ENCODE peak calls at places on chromosomes 4 and X, in eight cellular contexts. E is NCI-H774, O is left ventricle myocardium inferior, U is cerebellum, D is lower leg skin, Z is glutamatergic neuron, G is MM.1S, W is germinal center. T is an unnamed sample.

GRCh38 chrX:134821370-134821769 is 163.1 kb upstream of the PLAC1 start:
- DNase-seq in E (no peak), O (peak), U (no peak), D (no peak), Z (no peak), G (peak), W (no peak), T (peak)

GRCh38 chr4:10441512-10441911 is 15.7 kb downstream of the ZNF518B start:
- DNase-seq in E (no peak), O (no peak), U (no peak), D (no peak), Z (no peak), G (no peak), W (no peak), T (no peak)

GRCh38 chrX:154411981-154412340 is 622 bp downstream of the TAFAZZIN start:
- DNase-seq in E (peak), O (peak), U (peak), D (peak), Z (peak), G (peak), W (peak), T (peak)

GRCh38 chrX:5390376-5390775 is 838.3 kb downstream of the NLGN4X start:
- DNase-seq in E (no peak), O (no peak), U (no peak), D (no peak), Z (no peak), G (no peak), W (no peak), T (no peak)

GRCh38 chrX:27336466-27337091 is 126.6 kb downstream of the PPP4R3C start:
- DNase-seq in E (no peak), O (no peak), U (peak), D (no peak), Z (peak), G (peak), W (no peak), T (peak)

GRCh38 chrX:30533261-30533660 is 44.3 kb downstream of the TASL start:
- DNase-seq in E (no peak), O (no peak), U (no peak), D (no peak), Z (no peak), G (no peak), W (no peak), T (no peak)

GRCh38 chr4:3401436-3402171 is 40.2 kb upstream of the HGFAC start:
- DNase-seq in E (no peak), O (no peak), U (no peak), D (peak), Z (no peak), G (no peak), W (no peak), T (no peak)

GRCh38 chr4:100641326-100641725 is 123.5 kb upstream of the EMCN start:
- DNase-seq in E (no peak), O (no peak), U (no peak), D (no peak), Z (no peak), G (no peak), W (no peak), T (no peak)

GRCh38 chr4:124276461-124276860 is 436.1 kb downstream of the ANKRD50 start:
- DNase-seq in E (no peak), O (no peak), U (no peak), D (no peak), Z (no peak), G (no peak), W (no peak), T (no peak)

GRCh38 chr4:15294832-15295231 is 133.0 kb upstream of the C1QTNF7 start:
- DNase-seq in E (no peak), O (no peak), U (no peak), D (no peak), Z (no peak), G (no peak), W (no peak), T (no peak)

T was measured in iPS-NIHi11.